ENCODE peak calls at places on chromosomes 6 and 20, in five cellular contexts. M is cardiac muscle cell, G is NB4, I is foreskin fibroblast, E is tibial nerve. N is an unnamed sample.

GRCh38 chr6:39389372-39389767 is 66.9 kb upstream of the KCNK16 start:
- DNase-seq in E (no peak), G (no peak), I (no peak), M (peak), N (no peak)

GRCh38 chr20:56566621-56567020 is 33.6 kb downstream of the FAM209B start:
- DNase-seq in G (no peak), E (no peak), I (no peak), M (peak), N (no peak)

GRCh38 chr6:26327450-26328264 is 37.3 kb upstream of the BTN3A2 start:
- DNase-seq in E (no peak), M (no peak), I (peak), G (peak), N (no peak)

GRCh38 chr6:10347561-10348327 is 67.1 kb downstream of the TFAP2A start:
- DNase-seq in I (peak), M (no peak), E (no peak), G (no peak), N (peak)

GRCh38 chr6:154862536-154862935 is 129.3 kb downstream of the SCAF8 start:
- DNase-seq in I (no peak), M (no peak), G (no peak), E (no peak), N (no peak)

GRCh38 chr6:142551145-142551811 is 249.5 kb downstream of the ADGRG6 start:
- DNase-seq in I (no peak), E (no peak), G (peak), M (no peak), N (no peak)

GRCh38 chr6:144897441-144897921 is 612.3 kb downstream of the UTRN start:
- DNase-seq in I (peak), G (no peak), M (no peak), E (no peak), N (peak)

GRCh38 chr20:36875702-36876472 is at the start of gene TLDC2:
- DNase-seq in G (no peak), E (no peak), M (no peak), I (no peak), N (no peak)

GRCh38 chr6:36290668-36291620 is 21.1 kb downstream of the PNPLA1 start:
- DNase-seq in G (peak), M (no peak), I (peak), E (no peak), N (no peak)

GRCh38 chr20:59463541-59463940 is 140.8 kb upstream of the PHACTR3 start:
- DNase-seq in M (no peak), E (no peak), I (no peak), G (no peak), N (no peak)

GRCh38 chr6:126797981-126798380 is 320.5 kb upstream of the RSPO3 start:
- DNase-seq in I (peak), M (no peak), G (no peak), E (no peak), N (no peak)

GRCh38 chr20:49690899-49691620 is 22.6 kb downstream of the B4GALT5 start:
- DNase-seq in M (no peak), E (no peak), G (peak), I (no peak), N (no peak)

GRCh38 chr20:1888796-1889463 is 6.3 kb upstream of the SIRPA start:
- DNase-seq in G (peak), E (no peak), M (no peak), I (no peak), N (no peak)

GRCh38 chr20:63067266-63067635 is 60.5 kb upstream of the BHLHE23 start:
- DNase-seq in E (no peak), M (no peak), I (no peak), G (no peak), N (no peak)

GRCh38 chr6:12048609-12049008 is 36.5 kb downstream of the HIVEP1 start:
- DNase-seq in E (no peak), G (no peak), M (no peak), I (no peak), N (no peak)

GRCh38 chr6:12049165-12049564 is 37.1 kb downstream of the HIVEP1 start:
- DNase-seq in E (no peak), M (no peak), G (no peak), I (no peak), N (no peak)

GRCh38 chr6:12047304-12047703 is 35.2 kb downstream of the HIVEP1 start:
- DNase-seq in E (no peak), M (no peak), I (no peak), G (no peak), N (no peak)

GRCh38 chr6:12051861-12052368 is 39.8 kb downstream of the HIVEP1 start:
- DNase-seq in M (no peak), I (no peak), G (peak), E (no peak), N (no peak)

DNA sequence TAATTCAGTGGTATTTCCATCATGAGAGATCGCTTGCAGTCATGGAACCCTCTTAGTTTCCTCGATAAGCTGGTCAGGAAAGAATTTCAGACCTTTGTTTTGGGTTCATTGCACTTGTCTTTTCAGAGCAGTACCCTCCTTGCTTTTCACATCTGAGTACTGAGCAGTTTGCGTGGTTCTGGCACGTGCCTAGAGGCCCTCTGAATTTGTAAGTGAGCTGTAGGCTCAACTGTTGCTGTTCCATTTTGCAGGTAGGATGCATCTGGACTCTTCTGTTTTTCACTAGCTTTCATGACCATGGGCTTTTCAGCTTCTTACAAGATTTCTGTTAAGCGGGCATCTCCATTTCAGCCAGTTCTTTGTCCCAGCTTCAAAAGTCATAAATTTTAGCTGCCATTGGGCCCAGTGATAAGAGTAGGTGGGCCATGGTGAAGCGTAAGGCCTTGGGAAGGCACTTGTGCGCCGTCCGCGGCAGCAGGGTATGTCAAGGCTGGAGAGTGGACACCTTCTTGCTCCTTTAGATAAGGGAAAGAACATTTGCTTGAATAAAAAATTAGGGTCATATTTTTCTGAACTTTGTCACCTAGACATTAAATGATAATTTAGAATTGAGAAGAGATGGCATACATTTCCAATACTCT is 35.8 kb downstream of the HIVEP1 start:
- DNase-seq in M (no peak), E (no peak), G (no peak), I (no peak), N (no peak)
- H3K4me3 ChIP-seq in M (no peak), E (no peak), G (no peak), I (no peak), N (no peak)

DNA sequence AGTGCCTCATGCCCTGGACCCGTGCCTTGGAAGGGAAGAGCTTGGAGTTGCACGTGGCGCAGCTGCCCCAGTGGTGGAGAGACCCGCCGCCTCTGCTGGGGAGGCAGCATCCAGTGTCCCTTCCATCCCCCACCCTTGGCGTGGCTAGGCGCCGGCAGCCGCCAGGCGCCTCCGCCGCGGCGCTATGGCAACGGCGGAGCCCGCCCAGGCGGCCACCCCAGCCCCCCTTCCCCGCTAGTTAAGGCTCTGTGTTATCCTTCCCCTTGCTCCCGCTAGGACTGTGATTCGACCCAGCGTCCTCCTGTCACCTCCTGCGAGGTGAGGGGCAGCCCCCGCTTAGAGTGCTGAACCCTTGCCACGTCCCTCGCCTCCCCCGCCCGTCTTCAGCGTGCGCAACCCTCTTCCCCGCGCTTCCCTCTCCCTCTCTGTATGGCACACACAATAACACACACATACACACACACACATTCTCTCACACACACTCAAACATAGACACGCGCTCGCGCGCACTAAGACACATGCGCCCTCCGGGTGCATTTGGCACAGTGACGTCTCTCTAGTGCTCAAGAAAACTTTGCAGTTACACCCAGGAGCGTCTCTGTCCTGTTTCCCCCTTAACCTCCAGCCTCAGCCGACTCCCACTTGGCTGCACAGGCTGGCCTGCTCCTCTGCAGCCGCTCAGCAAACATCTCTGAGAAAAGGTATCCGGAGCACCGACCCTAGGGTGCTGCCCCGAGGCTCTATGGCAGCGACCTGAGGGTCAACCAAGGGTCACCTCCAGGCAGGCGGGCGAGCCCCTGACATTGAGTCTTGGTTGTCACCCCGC is 8.5 kb downstream of the GRIK2 start:
- DNase-seq in G (no peak), I (no peak), E (no peak), M (peak), N (no peak)
- H3K4me3 ChIP-seq in G (no peak), I (peak), E (no peak), M (peak), N (peak)

GRCh38 chr20:10669843-10670446 is 3.9 kb downstream of the JAG1 start:
- DNase-seq in I (no peak), E (no peak), M (no peak), G (no peak), N (no peak)

GRCh38 chr20:10671221-10671849 is 2.5 kb downstream of the JAG1 start:
- DNase-seq in E (peak), G (peak), M (peak), I (peak), N (peak)

GRCh38 chr20:10671850-10672578 is 1.8 kb downstream of the JAG1 start:
- DNase-seq in I (peak), G (peak), M (peak), E (peak), N (no peak)

GRCh38 chr20:10668677-10669368 is 5.0 kb downstream of the JAG1 start:
- DNase-seq in E (no peak), I (no peak), G (no peak), M (no peak), N (no peak)

GRCh38 chr20:10670521-10671220 is 3.1 kb downstream of the JAG1 start:
- DNase-seq in M (peak), G (peak), I (no peak), E (no peak), N (no peak)
- H3K4me3 ChIP-seq in M (peak), G (peak), I (peak), E (peak), N (peak)

GRCh38 chr6:133241901-133242760 is 974 bp downstream of the EYA4 start:
- DNase-seq in G (no peak), E (peak), M (peak), I (no peak), N (no peak)
- H3K4me3 ChIP-seq in G (no peak), E (peak), M (peak), I (peak), N (peak)

GRCh38 chr20:53643031-53643832 is 49.6 kb upstream of the ZNF217 start:
- DNase-seq in M (no peak), G (peak), I (peak), E (no peak), N (peak)
- H3K4me3 ChIP-seq in M (no peak), G (peak), I (no peak), E (peak), N (no peak)

GRCh38 chr6:160040527-160041264 is 71.8 kb downstream of the IGF2R start:
- DNase-seq in I (no peak), M (no peak), G (no peak), E (no peak), N (no peak)

GRCh38 chr6:160042788-160043301 is 74.0 kb downstream of the IGF2R start:
- DNase-seq in G (no peak), I (peak), E (no peak), M (no peak), N (no peak)

GRCh38 chr6:160041608-160042007 is 72.7 kb downstream of the IGF2R start:
- DNase-seq in G (no peak), E (peak), I (peak), M (no peak), N (no peak)

GRCh38 chr6:160042014-160042773 is 73.3 kb downstream of the IGF2R start:
- DNase-seq in I (peak), E (no peak), M (no peak), G (no peak), N (no peak)

GRCh38 chr6:160043784-160044183 is 74.9 kb downstream of the IGF2R start:
- DNase-seq in G (no peak), I (no peak), E (no peak), M (no peak), N (no peak)
- H3K4me3 ChIP-seq in G (no peak), I (no peak), E (no peak), M (no peak), N (no peak)

GRCh38 chr6:43456737-43457126 is 1.4 kb upstream of the DLK2 start:
- DNase-seq in I (no peak), M (no peak), E (no peak), G (peak), N (no peak)

GRCh38 chr6:43452896-43453295 is 2.5 kb downstream of the DLK2 start:
- DNase-seq in M (no peak), E (no peak), I (no peak), G (no peak), N (no peak)

GRCh38 chr6:43455034-43455747 is at the start of gene DLK2:
- DNase-seq in I (no peak), G (no peak), E (no peak), M (peak), N (no peak)

GRCh38 chr6:43453831-43454230 is 1.5 kb downstream of the DLK2 start:
- DNase-seq in E (no peak), M (no peak), G (no peak), I (no peak), N (no peak)

GRCh38 chr6:43454290-43455033 is 886 bp downstream of the DLK2 start:
- DNase-seq in I (peak), E (peak), G (peak), M (peak), N (no peak)
- H3K4me3 ChIP-seq in I (peak), E (peak), G (no peak), M (peak), N (peak)